ENCODE peak calls at places on chromosomes 3 and 15, in seven cellular contexts. One of them, this sample, is unnamed.

GRCh38 chr3:111963424-111963823 is 15.4 kb upstream of the ABHD10 start:
- DNase-seq in HTR-8/SVneo: peak
- DNase-seq in ACHN: peak
- DNase-seq in NCI-H748 treated with DMSO at 0.1 percent for 48 hours: no peak
- DNase-seq in H7: no peak
- DNase-seq in RWPE1: peak
- DNase-seq in mesothelial cell of epicardium: no peak
- DNase-seq in this sample: peak

GRCh38 chr15:45148076-45149059 is 18.6 kb downstream of the DUOX1 start:
- DNase-seq in HTR-8/SVneo: no peak
- DNase-seq in ACHN: no peak
- DNase-seq in NCI-H748 treated with DMSO at 0.1 percent for 48 hours: no peak
- DNase-seq in H7: no peak
- DNase-seq in RWPE1: peak
- DNase-seq in mesothelial cell of epicardium: no peak
- DNase-seq in this sample: no peak

GRCh38 chr3:71710906-71711494 is 14.2 kb downstream of the EIF4E3 start:
- DNase-seq in HTR-8/SVneo: peak
- DNase-seq in ACHN: peak
- DNase-seq in NCI-H748 treated with DMSO at 0.1 percent for 48 hours: peak
- DNase-seq in H7: peak
- DNase-seq in RWPE1: peak
- DNase-seq in mesothelial cell of epicardium: no peak
- DNase-seq in this sample: peak

GRCh38 chr3:52451237-52452083 is 2.4 kb downstream of the TNNC1 start:
- DNase-seq in HTR-8/SVneo: no peak
- DNase-seq in ACHN: no peak
- DNase-seq in NCI-H748 treated with DMSO at 0.1 percent for 48 hours: no peak
- DNase-seq in H7: peak
- DNase-seq in RWPE1: no peak
- DNase-seq in mesothelial cell of epicardium: no peak
- DNase-seq in this sample: no peak

GRCh38 chr3:6821411-6821810 is 39.5 kb upstream of the GRM7 start:
- DNase-seq in HTR-8/SVneo: no peak
- DNase-seq in ACHN: no peak
- DNase-seq in NCI-H748 treated with DMSO at 0.1 percent for 48 hours: no peak
- DNase-seq in H7: no peak
- DNase-seq in RWPE1: no peak
- DNase-seq in mesothelial cell of epicardium: no peak
- DNase-seq in this sample: no peak

GRCh38 chr3:195397524-195397923 is 45.3 kb downstream of the ACAP2 start:
- DNase-seq in HTR-8/SVneo: no peak
- DNase-seq in ACHN: no peak
- DNase-seq in NCI-H748 treated with DMSO at 0.1 percent for 48 hours: no peak
- DNase-seq in H7: no peak
- DNase-seq in RWPE1: no peak
- DNase-seq in mesothelial cell of epicardium: no peak
- DNase-seq in this sample: no peak

GRCh38 chr3:146817705-146818104 is 212.6 kb upstream of the PLSCR5 start:
- DNase-seq in HTR-8/SVneo: no peak
- DNase-seq in ACHN: peak
- DNase-seq in NCI-H748 treated with DMSO at 0.1 percent for 48 hours: no peak
- DNase-seq in H7: no peak
- DNase-seq in RWPE1: no peak
- DNase-seq in mesothelial cell of epicardium: no peak
- DNase-seq in this sample: peak

GRCh38 chr3:13850161-13850945 is 29.5 kb downstream of the WNT7A start:
- DNase-seq in HTR-8/SVneo: peak
- DNase-seq in ACHN: peak
- DNase-seq in NCI-H748 treated with DMSO at 0.1 percent for 48 hours: no peak
- DNase-seq in H7: peak
- DNase-seq in RWPE1: peak
- DNase-seq in mesothelial cell of epicardium: peak
- DNase-seq in this sample: peak

GRCh38 chr3:148329481-148330220 is 368.1 kb upstream of the AGTR1 start:
- DNase-seq in HTR-8/SVneo: no peak
- DNase-seq in ACHN: no peak
- DNase-seq in NCI-H748 treated with DMSO at 0.1 percent for 48 hours: peak
- DNase-seq in H7: no peak
- DNase-seq in RWPE1: no peak
- DNase-seq in mesothelial cell of epicardium: no peak
- DNase-seq in this sample: no peak

GRCh38 chr3:46848271-46849097 is 14.8 kb downstream of the MYL3 start:
- DNase-seq in HTR-8/SVneo: peak
- DNase-seq in ACHN: peak
- DNase-seq in NCI-H748 treated with DMSO at 0.1 percent for 48 hours: no peak
- DNase-seq in H7: peak
- DNase-seq in RWPE1: no peak
- DNase-seq in mesothelial cell of epicardium: no peak
- DNase-seq in this sample: no peak

GRCh38 chr3:194944526-194944925 is 258.8 kb downstream of the FAM43A start:
- DNase-seq in HTR-8/SVneo: no peak
- DNase-seq in ACHN: no peak
- DNase-seq in NCI-H748 treated with DMSO at 0.1 percent for 48 hours: no peak
- DNase-seq in H7: no peak
- DNase-seq in RWPE1: no peak
- DNase-seq in mesothelial cell of epicardium: no peak
- DNase-seq in this sample: no peak

GRCh38 chr3:169841171-169841570 is 28.5 kb upstream of the LRRC34 start:
- DNase-seq in HTR-8/SVneo: no peak
- DNase-seq in ACHN: no peak
- DNase-seq in NCI-H748 treated with DMSO at 0.1 percent for 48 hours: no peak
- DNase-seq in H7: no peak
- DNase-seq in RWPE1: no peak
- DNase-seq in mesothelial cell of epicardium: no peak
- DNase-seq in this sample: no peak

GRCh38 chr3:149658444-149659172 is 783 bp upstream of the WWTR1 start:
- DNase-seq in HTR-8/SVneo: peak
- DNase-seq in ACHN: peak
- DNase-seq in NCI-H748 treated with DMSO at 0.1 percent for 48 hours: peak
- DNase-seq in H7: peak
- DNase-seq in RWPE1: peak
- DNase-seq in mesothelial cell of epicardium: peak
- DNase-seq in this sample: peak

GRCh38 chr3:15390460-15390859 is 36.9 kb downstream of the METTL6 start:
- DNase-seq in HTR-8/SVneo: no peak
- DNase-seq in ACHN: no peak
- DNase-seq in NCI-H748 treated with DMSO at 0.1 percent for 48 hours: no peak
- DNase-seq in H7: no peak
- DNase-seq in RWPE1: no peak
- DNase-seq in mesothelial cell of epicardium: no peak
- DNase-seq in this sample: no peak

GRCh38 chr3:100316656-100317069 is 17.9 kb upstream of the NIT2 start:
- DNase-seq in HTR-8/SVneo: peak
- DNase-seq in ACHN: peak
- DNase-seq in NCI-H748 treated with DMSO at 0.1 percent for 48 hours: peak
- DNase-seq in H7: peak
- DNase-seq in RWPE1: peak
- DNase-seq in mesothelial cell of epicardium: no peak
- DNase-seq in this sample: peak